ENCODE peak calls at places on chromosomes 11 and 22, in four cellular contexts. I is GM12865, L is spleen, S is DMS 273 treated with DMSO at 0.1 percent for 48 hours. O is an unnamed sample.
A peak's percentile ranks its signal among the peaks of the same experiment; 100 is the strongest.

GRCh38 chr11:61950035-61950547 is at the start of gene BEST1:
- DNase-seq in L (no peak), S (no peak), I (no peak), O (no peak)

GRCh38 chr11:57072640-57073039 is 83.9 kb downstream of the OR5AK2 start:
- DNase-seq in I (no peak), L (no peak), S (no peak), O (no peak)

GRCh38 chr11:65932558-65932919 is 12.7 kb upstream of the TSGA10IP start:
- DNase-seq in L (no peak), S (no peak), I (no peak), O (no peak)

GRCh38 chr11:73578786-73579185 is 19.1 kb downstream of the FAM168A start:
- DNase-seq in I (peak; percentile 74), S (no peak), L (no peak), O (no peak)

GRCh38 chr11:85170184-85170583 is 457.0 kb downstream of the DLG2 start:
- DNase-seq in S (no peak), L (no peak), I (no peak), O (no peak)

GRCh38 chr11:69632900-69633299 is 8.1 kb upstream of the CCND1 start:
- DNase-seq in I (no peak), L (no peak), S (no peak), O (no peak)

GRCh38 chr11:119195680-119196079 is 10.4 kb downstream of the NHERF4 start:
- DNase-seq in I (peak; percentile 18), L (peak; percentile 74), S (no peak), O (no peak)

GRCh38 chr11:74726547-74727182 is 4.6 kb downstream of the CHRDL2 start:
- DNase-seq in S (peak; percentile 14), I (peak; percentile 80), L (peak; percentile 86), O (peak; percentile 87)

GRCh38 chr11:70478194-70478890 is 80.0 kb downstream of the CTTN start:
- DNase-seq in L (no peak), I (no peak), S (no peak), O (no peak)

GRCh38 chr22:44194569-44194968 is 13.8 kb downstream of the PARVG start:
- DNase-seq in L (no peak), I (no peak), S (no peak), O (no peak)

GRCh38 chr11:46489668-46490560 is 98.3 kb upstream of the CHRM4 start:
- DNase-seq in I (peak; percentile 74), L (no peak), S (no peak), O (peak; percentile 55)

GRCh38 chr11:61195710-61196109 is 7.6 kb upstream of the PGA3 start:
- DNase-seq in I (no peak), S (no peak), L (no peak), O (no peak)

GRCh38 chr22:29314074-29314473 is 1.4 kb downstream of the RASL10A start:
- DNase-seq in S (no peak), L (peak; percentile 37), I (no peak), O (no peak)

GRCh38 chr11:78365381-78365792 is 52.2 kb downstream of the GAB2 start:
- DNase-seq in L (no peak), S (no peak), I (no peak), O (no peak)

GRCh38 chr11:19977941-19978340 is 182.3 kb downstream of the DBX1 start:
- DNase-seq in I (no peak), S (no peak), L (no peak), O (no peak)

O was measured in GM10248.